ENCODE peak calls at places on chromosomes 12 and 14, in four cellular contexts. K is non-pigmented ciliary epithelial cell; V is COR-L47; C is activated CD4-positive, alpha-beta T cell treated with anti-CD3 and anti-CD28 coated beads, Interleukin-2, amount 50 U/mL, for 1 hour. E is an unnamed sample.

GRCh38 chr14:48726080-48726642 is 860.0 kb downstream of the RPS29 start:
- DNase-seq in V (no peak), C (no peak), K (no peak), E (no peak)

GRCh38 chr14:50667491-50668007 is 557 bp downstream of the SAV1 start:
- DNase-seq in V (no peak), K (no peak), C (peak), E (no peak)

GRCh38 chr12:3355378-3355900 is 135.6 kb upstream of the PRMT8 start:
- DNase-seq in V (no peak), K (no peak), C (no peak), E (no peak)

GRCh38 chr12:29671742-29672141 is 112.0 kb downstream of the TMTC1 start:
- DNase-seq in C (no peak), K (no peak), V (no peak), E (no peak)

GRCh38 chr12:82873951-82874350 is 187.2 kb downstream of the TMTC2 start:
- DNase-seq in V (no peak), K (no peak), C (no peak), E (no peak)

GRCh38 chr14:64879635-64880381 is at the start of gene SPTB:
- DNase-seq in V (peak), C (peak), K (no peak), E (no peak)

GRCh38 chr12:50799908-50800307 is 36.0 kb downstream of the ATF1 start:
- DNase-seq in C (no peak), K (no peak), V (no peak), E (no peak)

GRCh38 chr12:117466677-117467362 is 105.4 kb upstream of the NOS1 start:
- DNase-seq in K (no peak), V (no peak), C (no peak), E (no peak)

GRCh38 chr12:128627659-128628058 is 196.1 kb downstream of the SLC15A4 start:
- DNase-seq in V (no peak), K (no peak), C (no peak), E (no peak)

GRCh38 chr12:108048686-108049085 is 80.4 kb upstream of the WSCD2 start:
- DNase-seq in V (no peak), K (no peak), C (no peak), E (no peak)

GRCh38 chr12:12719496-12719895 is 2.3 kb downstream of the CDKN1B start:
- DNase-seq in K (no peak), C (no peak), V (no peak), E (no peak)

GRCh38 chr12:7806863-7807487 is 17.8 kb downstream of the NANOG start:
- DNase-seq in V (no peak), C (peak), K (peak), E (peak)

GRCh38 chr14:104545151-104545931 is 34.2 kb upstream of the C14orf180 start:
- DNase-seq in V (peak), K (no peak), C (no peak), E (no peak)

GRCh38 chr12:11584213-11584855 is 65.1 kb upstream of the ETV6 start:
- DNase-seq in K (no peak), C (no peak), V (no peak), E (no peak)

GRCh38 chr14:95304342-95304741 is 15.4 kb downstream of the CLMN start:
- DNase-seq in V (no peak), C (no peak), K (no peak), E (no peak)

GRCh38 chr12:80412343-80412953 is 31.6 kb upstream of the PTPRQ start:
- DNase-seq in K (peak), V (peak), C (no peak), E (peak)

GRCh38 chr12:116647802-116648201 is 88.6 kb downstream of the MAP1LC3B2 start:
- DNase-seq in K (no peak), V (no peak), C (no peak), E (no peak)

GRCh38 chr14:89613260-89614008 is 196.4 kb upstream of the FOXN3 start:
- DNase-seq in K (no peak), V (no peak), C (no peak), E (no peak)

GRCh38 chr12:19639781-19640180 is 200.5 kb downstream of the AEBP2 start:
- DNase-seq in C (no peak), K (no peak), V (no peak), E (no peak)

GRCh38 chr12:115037830-115038229 is 353.9 kb upstream of the TBX3 start:
- DNase-seq in C (no peak), K (no peak), V (no peak), E (no peak)

GRCh38 chr14:102573591-102574046 is 18.8 kb upstream of the RCOR1 start:
- DNase-seq in C (no peak), K (no peak), V (no peak), E (no peak)

GRCh38 chr14:32947792-32948191 is 9.1 kb downstream of the NPAS3 start:
- DNase-seq in K (no peak), C (no peak), V (no peak), E (no peak)

GRCh38 chr12:32533971-32534590 is 134.7 kb downstream of the FGD4 start:
- DNase-seq in V (no peak), K (peak), C (no peak), E (no peak)

GRCh38 chr12:2212537-2212936 is 159.8 kb downstream of the CACNA1C start:
- DNase-seq in V (no peak), K (no peak), C (no peak), E (no peak)

GRCh38 chr14:74531467-74531866 is 37.9 kb downstream of the ISCA2 start:
- DNase-seq in C (no peak), V (no peak), K (no peak), E (no peak)

GRCh38 chr12:42550815-42551214 is 38.7 kb downstream of the PRICKLE1 start:
- DNase-seq in C (no peak), V (no peak), K (no peak), E (no peak)

GRCh38 chr12:121530600-121531355 is 50.0 kb downstream of the KDM2B start:
- DNase-seq in V (no peak), C (peak), K (peak), E (peak)

GRCh38 chr12:3200032-3200617 is 122.9 kb downstream of the TSPAN9 start:
- DNase-seq in C (no peak), K (no peak), V (peak), E (no peak)

GRCh38 chr12:12705833-12706520 is 10.0 kb upstream of the GPR19 start:
- DNase-seq in V (no peak), C (peak), K (no peak), E (no peak)

GRCh38 chr14:63777024-63777423 is 49.2 kb upstream of the SGPP1 start:
- DNase-seq in K (peak), V (no peak), C (no peak), E (no peak)

GRCh38 chr12:124774462-124775167 is 89.0 kb downstream of the SCARB1 start:
- DNase-seq in V (no peak), K (peak), C (peak), E (peak)

GRCh38 chr12:132284618-132285310 is 44.6 kb downstream of the GALNT9 start:
- DNase-seq in V (no peak), K (no peak), C (no peak), E (no peak)

GRCh38 chr14:57025456-57025855 is 215.2 kb upstream of the OTX2 start:
- DNase-seq in K (no peak), V (no peak), C (no peak), E (no peak)

E was measured in smooth muscle cell of the brain vasculature.